ENCODE peak calls at places on chromosome 19, in ten cellular contexts. One of them, this sample, is unnamed.

GRCh38 chr19:47765522-47766358 is 12.8 kb upstream of the SELENOW start:
- DNase-seq in PC-3: peak; percentile 43
- DNase-seq in left cardiac atrium: peak; percentile 81
- DNase-seq in heart right ventricle: peak; percentile 80
- DNase-seq in T-helper 9 cell: peak; percentile 40
- DNase-seq in ureter: peak; percentile 63
- DNase-seq in nucleus accumbens: peak; percentile 24
- DNase-seq in ELR: peak; percentile 64
- DNase-seq in NCI-H774: peak; percentile 11
- DNase-seq in K562: peak; percentile 60
- DNase-seq in this sample: peak; percentile 36

GRCh38 chr19:38433268-38433733 is at the start of gene RYR1:
- DNase-seq in PC-3: no peak
- DNase-seq in left cardiac atrium: peak; percentile 76
- DNase-seq in heart right ventricle: peak; percentile 63
- DNase-seq in T-helper 9 cell: no peak
- DNase-seq in ureter: no peak
- DNase-seq in nucleus accumbens: no peak
- DNase-seq in ELR: peak; percentile 48
- DNase-seq in NCI-H774: no peak
- DNase-seq in K562: peak; percentile 95
- DNase-seq in this sample: peak; percentile 53

GRCh38 chr19:29882719-29883105 is 59.3 kb upstream of the URI1 start:
- DNase-seq in PC-3: no peak
- DNase-seq in left cardiac atrium: no peak
- DNase-seq in heart right ventricle: no peak
- DNase-seq in T-helper 9 cell: no peak
- DNase-seq in ureter: no peak
- DNase-seq in nucleus accumbens: no peak
- DNase-seq in ELR: no peak
- DNase-seq in NCI-H774: no peak
- DNase-seq in K562: no peak
- DNase-seq in this sample: no peak

GRCh38 chr19:33427801-33428626 is 54.5 kb downstream of the CEBPG start:
- DNase-seq in PC-3: no peak
- DNase-seq in left cardiac atrium: peak; percentile 5
- DNase-seq in heart right ventricle: no peak
- DNase-seq in T-helper 9 cell: no peak
- DNase-seq in ureter: no peak
- DNase-seq in nucleus accumbens: no peak
- DNase-seq in ELR: no peak
- DNase-seq in NCI-H774: no peak
- DNase-seq in K562: no peak
- DNase-seq in this sample: no peak

GRCh38 chr19:45591004-45591637 is 6.5 kb upstream of the OPA3 start:
- DNase-seq in PC-3: no peak
- DNase-seq in left cardiac atrium: peak; percentile 39
- DNase-seq in heart right ventricle: no peak
- DNase-seq in T-helper 9 cell: no peak
- DNase-seq in ureter: no peak
- DNase-seq in nucleus accumbens: no peak
- DNase-seq in ELR: peak; percentile 35
- DNase-seq in NCI-H774: peak; percentile 5
- DNase-seq in K562: peak; percentile 84
- DNase-seq in this sample: no peak

GRCh38 chr19:47633516-47633915 is 24.6 kb downstream of the BICRA start:
- DNase-seq in PC-3: peak; percentile 73
- DNase-seq in left cardiac atrium: no peak
- DNase-seq in heart right ventricle: no peak
- DNase-seq in T-helper 9 cell: no peak
- DNase-seq in ureter: no peak
- DNase-seq in nucleus accumbens: no peak
- DNase-seq in ELR: no peak
- DNase-seq in NCI-H774: no peak
- DNase-seq in K562: no peak
- DNase-seq in this sample: no peak

GRCh38 chr19:52343548-52343947 is 7.5 kb downstream of the ZNF610 start:
- DNase-seq in PC-3: peak; percentile 8
- DNase-seq in left cardiac atrium: peak; percentile 70
- DNase-seq in heart right ventricle: peak; percentile 19
- DNase-seq in T-helper 9 cell: peak; percentile 32
- DNase-seq in ureter: peak; percentile 51
- DNase-seq in nucleus accumbens: peak; percentile 1
- DNase-seq in ELR: peak; percentile 51
- DNase-seq in NCI-H774: no peak
- DNase-seq in K562: peak; percentile 61
- DNase-seq in this sample: peak; percentile 4

GRCh38 chr19:15454371-15454800 is 4.6 kb upstream of the WIZ start:
- DNase-seq in PC-3: no peak
- DNase-seq in left cardiac atrium: no peak
- DNase-seq in heart right ventricle: no peak
- DNase-seq in T-helper 9 cell: no peak
- DNase-seq in ureter: no peak
- DNase-seq in nucleus accumbens: no peak
- DNase-seq in ELR: no peak
- DNase-seq in NCI-H774: no peak
- DNase-seq in K562: no peak
- DNase-seq in this sample: no peak

GRCh38 chr19:43532571-43532961 is 422 bp upstream of the ZNF575 start:
- DNase-seq in PC-3: no peak
- DNase-seq in left cardiac atrium: peak; percentile 71
- DNase-seq in heart right ventricle: peak; percentile 62
- DNase-seq in T-helper 9 cell: no peak
- DNase-seq in ureter: peak; percentile 66
- DNase-seq in nucleus accumbens: no peak
- DNase-seq in ELR: no peak
- DNase-seq in NCI-H774: peak; percentile 84
- DNase-seq in K562: no peak
- DNase-seq in this sample: no peak

GRCh38 chr19:35612224-35612558 is 344 bp upstream of the HAUS5 start:
- DNase-seq in PC-3: no peak
- DNase-seq in left cardiac atrium: no peak
- DNase-seq in heart right ventricle: no peak
- DNase-seq in T-helper 9 cell: no peak
- DNase-seq in ureter: no peak
- DNase-seq in nucleus accumbens: no peak
- DNase-seq in ELR: no peak
- DNase-seq in NCI-H774: no peak
- DNase-seq in K562: no peak
- DNase-seq in this sample: no peak

GRCh38 chr19:28469544-28469943 is 743.4 kb downstream of the UQCRFS1 start:
- DNase-seq in PC-3: no peak
- DNase-seq in left cardiac atrium: no peak
- DNase-seq in heart right ventricle: no peak
- DNase-seq in T-helper 9 cell: no peak
- DNase-seq in ureter: no peak
- DNase-seq in nucleus accumbens: no peak
- DNase-seq in ELR: no peak
- DNase-seq in NCI-H774: no peak
- DNase-seq in K562: no peak
- DNase-seq in this sample: no peak

GRCh38 chr19:58054792-58055482 is 4.1 kb upstream of the ZNF135 start:
- DNase-seq in PC-3: no peak
- DNase-seq in left cardiac atrium: peak; percentile 74
- DNase-seq in heart right ventricle: peak; percentile 56
- DNase-seq in T-helper 9 cell: no peak
- DNase-seq in ureter: no peak
- DNase-seq in nucleus accumbens: peak; percentile 17
- DNase-seq in ELR: peak; percentile 24
- DNase-seq in NCI-H774: peak; percentile 4
- DNase-seq in K562: no peak
- DNase-seq in this sample: no peak

GRCh38 chr19:42596391-42597071 is 1.8 kb upstream of the CEACAM8 start:
- DNase-seq in PC-3: peak; percentile 24
- DNase-seq in left cardiac atrium: peak; percentile 36
- DNase-seq in heart right ventricle: peak; percentile 24
- DNase-seq in T-helper 9 cell: peak; percentile 37
- DNase-seq in ureter: no peak
- DNase-seq in nucleus accumbens: peak; percentile 16
- DNase-seq in ELR: peak; percentile 19
- DNase-seq in NCI-H774: no peak
- DNase-seq in K562: peak; percentile 61
- DNase-seq in this sample: peak; percentile 14

GRCh38 chr19:44867578-44867977 is 21.5 kb downstream of the NECTIN2 start:
- DNase-seq in PC-3: no peak
- DNase-seq in left cardiac atrium: no peak
- DNase-seq in heart right ventricle: no peak
- DNase-seq in T-helper 9 cell: no peak
- DNase-seq in ureter: no peak
- DNase-seq in nucleus accumbens: no peak
- DNase-seq in ELR: no peak
- DNase-seq in NCI-H774: no peak
- DNase-seq in K562: no peak
- DNase-seq in this sample: no peak

GRCh38 chr19:48321372-48321621 is 4.1 kb upstream of the EMP3 start:
- DNase-seq in PC-3: peak; percentile 92
- DNase-seq in left cardiac atrium: peak; percentile 98
- DNase-seq in heart right ventricle: peak; percentile 98
- DNase-seq in T-helper 9 cell: peak; percentile 96
- DNase-seq in ureter: peak; percentile 98
- DNase-seq in nucleus accumbens: peak; percentile 44
- DNase-seq in ELR: peak; percentile 94
- DNase-seq in NCI-H774: peak; percentile 95
- DNase-seq in K562: peak; percentile 98
- DNase-seq in this sample: peak; percentile 98

GRCh38 chr19:9877775-9878510 is 42.8 kb downstream of the PIN1 start:
- DNase-seq in PC-3: peak; percentile 68
- DNase-seq in left cardiac atrium: no peak
- DNase-seq in heart right ventricle: no peak
- DNase-seq in T-helper 9 cell: no peak
- DNase-seq in ureter: no peak
- DNase-seq in nucleus accumbens: no peak
- DNase-seq in ELR: peak; percentile 85
- DNase-seq in NCI-H774: no peak
- DNase-seq in K562: no peak
- DNase-seq in this sample: no peak

GRCh38 chr19:1123381-1123780 is 19.6 kb downstream of the GPX4 start:
- DNase-seq in PC-3: no peak
- DNase-seq in left cardiac atrium: no peak
- DNase-seq in heart right ventricle: no peak
- DNase-seq in T-helper 9 cell: no peak
- DNase-seq in ureter: no peak
- DNase-seq in nucleus accumbens: no peak
- DNase-seq in ELR: no peak
- DNase-seq in NCI-H774: no peak
- DNase-seq in K562: no peak
- DNase-seq in this sample: no peak

GRCh38 chr19:8580710-8581281 is 3.6 kb upstream of the MYO1F start:
- DNase-seq in PC-3: peak; percentile 83
- DNase-seq in left cardiac atrium: peak; percentile 82
- DNase-seq in heart right ventricle: peak; percentile 80
- DNase-seq in T-helper 9 cell: peak; percentile 85
- DNase-seq in ureter: peak; percentile 80
- DNase-seq in nucleus accumbens: no peak
- DNase-seq in ELR: peak; percentile 79
- DNase-seq in NCI-H774: peak; percentile 9
- DNase-seq in K562: peak; percentile 83
- DNase-seq in this sample: peak; percentile 82

GRCh38 chr19:9991425-9992191 is 18.7 kb downstream of the COL5A3 start:
- DNase-seq in PC-3: no peak
- DNase-seq in left cardiac atrium: no peak
- DNase-seq in heart right ventricle: no peak
- DNase-seq in T-helper 9 cell: no peak
- DNase-seq in ureter: no peak
- DNase-seq in nucleus accumbens: no peak
- DNase-seq in ELR: no peak
- DNase-seq in NCI-H774: no peak
- DNase-seq in K562: no peak
- DNase-seq in this sample: no peak

GRCh38 chr19:50003810-50004419 is 21.3 kb downstream of the VRK3 start:
- DNase-seq in PC-3: peak; percentile 98
- DNase-seq in left cardiac atrium: peak; percentile 65
- DNase-seq in heart right ventricle: no peak
- DNase-seq in T-helper 9 cell: no peak
- DNase-seq in ureter: peak; percentile 74
- DNase-seq in nucleus accumbens: no peak
- DNase-seq in ELR: peak; percentile 97
- DNase-seq in NCI-H774: no peak
- DNase-seq in K562: peak; percentile 80
- DNase-seq in this sample: no peak

GRCh38 chr19:46373573-46374359 is 26.9 kb downstream of the PPP5C start:
- DNase-seq in PC-3: peak; percentile 95
- DNase-seq in left cardiac atrium: peak; percentile 75
- DNase-seq in heart right ventricle: peak; percentile 84
- DNase-seq in T-helper 9 cell: no peak
- DNase-seq in ureter: peak; percentile 93
- DNase-seq in nucleus accumbens: no peak
- DNase-seq in ELR: peak; percentile 31
- DNase-seq in NCI-H774: peak; percentile 95
- DNase-seq in K562: no peak
- DNase-seq in this sample: no peak

GRCh38 chr19:48596679-48597465 is 9.7 kb upstream of the SPACA4 start:
- DNase-seq in PC-3: no peak
- DNase-seq in left cardiac atrium: no peak
- DNase-seq in heart right ventricle: no peak
- DNase-seq in T-helper 9 cell: peak; percentile 38
- DNase-seq in ureter: no peak
- DNase-seq in nucleus accumbens: no peak
- DNase-seq in ELR: no peak
- DNase-seq in NCI-H774: no peak
- DNase-seq in K562: no peak
- DNase-seq in this sample: peak; percentile 73

GRCh38 chr19:3178973-3179738 is 587 bp downstream of the S1PR4 start:
- DNase-seq in PC-3: no peak
- DNase-seq in left cardiac atrium: no peak
- DNase-seq in heart right ventricle: no peak
- DNase-seq in T-helper 9 cell: no peak
- DNase-seq in ureter: no peak
- DNase-seq in nucleus accumbens: no peak
- DNase-seq in ELR: no peak
- DNase-seq in NCI-H774: no peak
- DNase-seq in K562: no peak
- DNase-seq in this sample: no peak

GRCh38 chr19:46678110-46678732 is 17.2 kb upstream of the DACT3 start:
- DNase-seq in PC-3: peak; percentile 7
- DNase-seq in left cardiac atrium: peak; percentile 40
- DNase-seq in heart right ventricle: no peak
- DNase-seq in T-helper 9 cell: peak; percentile 41
- DNase-seq in ureter: no peak
- DNase-seq in nucleus accumbens: no peak
- DNase-seq in ELR: peak; percentile 37
- DNase-seq in NCI-H774: no peak
- DNase-seq in K562: peak; percentile 98
- DNase-seq in this sample: peak; percentile 47

GRCh38 chr19:591099-591958 is 1.6 kb downstream of the HCN2 start:
- DNase-seq in PC-3: peak; percentile 36
- DNase-seq in left cardiac atrium: no peak
- DNase-seq in heart right ventricle: no peak
- DNase-seq in T-helper 9 cell: no peak
- DNase-seq in ureter: no peak
- DNase-seq in nucleus accumbens: peak; percentile 7
- DNase-seq in ELR: peak; percentile 36
- DNase-seq in NCI-H774: no peak
- DNase-seq in K562: peak; percentile 48
- DNase-seq in this sample: no peak

GRCh38 chr19:16594131-16594586 is 21.9 kb upstream of the SLC35E1 start:
- DNase-seq in PC-3: no peak
- DNase-seq in left cardiac atrium: no peak
- DNase-seq in heart right ventricle: no peak
- DNase-seq in T-helper 9 cell: peak; percentile 35
- DNase-seq in ureter: no peak
- DNase-seq in nucleus accumbens: no peak
- DNase-seq in ELR: no peak
- DNase-seq in NCI-H774: no peak
- DNase-seq in K562: no peak
- DNase-seq in this sample: peak; percentile 37

GRCh38 chr19:34556500-34556899 is 74.9 kb downstream of the WTIP start:
- DNase-seq in PC-3: peak; percentile 30
- DNase-seq in left cardiac atrium: no peak
- DNase-seq in heart right ventricle: no peak
- DNase-seq in T-helper 9 cell: no peak
- DNase-seq in ureter: no peak
- DNase-seq in nucleus accumbens: no peak
- DNase-seq in ELR: peak; percentile 35
- DNase-seq in NCI-H774: no peak
- DNase-seq in K562: peak; percentile 25
- DNase-seq in this sample: no peak

GRCh38 chr19:41302624-41303351 is 7.2 kb upstream of the CCDC97 start:
- DNase-seq in PC-3: no peak
- DNase-seq in left cardiac atrium: no peak
- DNase-seq in heart right ventricle: no peak
- DNase-seq in T-helper 9 cell: peak; percentile 54
- DNase-seq in ureter: no peak
- DNase-seq in nucleus accumbens: no peak
- DNase-seq in ELR: no peak
- DNase-seq in NCI-H774: no peak
- DNase-seq in K562: no peak
- DNase-seq in this sample: peak; percentile 70